ENCODE peak calls at places on chromosome 15, in ten cellular contexts. One of them, this sample, is unnamed.

GRCh38 chr15:61989698-61990097 is 70.5 kb downstream of the VPS13C start:
- DNase-seq in brain microvascular endothelial cell: no peak
- DNase-seq in HFFc6: no peak
- DNase-seq in WTC11: no peak
- DNase-seq in left lung: no peak
- DNase-seq in coronary artery: no peak
- DNase-seq in tibial artery: no peak
- DNase-seq in CD4-positive, alpha-beta T cell: no peak
- DNase-seq in fibroblast of the aortic adventitia: no peak
- DNase-seq in uterus: no peak
- DNase-seq in this sample: no peak

GRCh38 chr15:33766329-33766728 is 202.0 kb upstream of the CHRM5 start:
- DNase-seq in brain microvascular endothelial cell: no peak
- DNase-seq in HFFc6: no peak
- DNase-seq in WTC11: no peak
- DNase-seq in left lung: no peak
- DNase-seq in coronary artery: no peak
- DNase-seq in tibial artery: no peak
- DNase-seq in CD4-positive, alpha-beta T cell: no peak
- DNase-seq in fibroblast of the aortic adventitia: peak; percentile 28
- DNase-seq in uterus: no peak
- DNase-seq in this sample: no peak

GRCh38 chr15:80682201-80682600 is 12.9 kb upstream of the ABHD17C start:
- DNase-seq in brain microvascular endothelial cell: no peak
- DNase-seq in HFFc6: no peak
- DNase-seq in WTC11: no peak
- DNase-seq in left lung: no peak
- DNase-seq in coronary artery: no peak
- DNase-seq in tibial artery: no peak
- DNase-seq in CD4-positive, alpha-beta T cell: no peak
- DNase-seq in fibroblast of the aortic adventitia: no peak
- DNase-seq in uterus: no peak
- DNase-seq in this sample: no peak

GRCh38 chr15:35705885-35706590 is 160.1 kb upstream of the DPH6 start:
- DNase-seq in brain microvascular endothelial cell: peak; percentile 68
- DNase-seq in HFFc6: no peak
- DNase-seq in WTC11: no peak
- DNase-seq in left lung: no peak
- DNase-seq in coronary artery: no peak
- DNase-seq in tibial artery: no peak
- DNase-seq in CD4-positive, alpha-beta T cell: no peak
- DNase-seq in fibroblast of the aortic adventitia: peak; percentile 51
- DNase-seq in uterus: no peak
- DNase-seq in this sample: no peak

GRCh38 chr15:74906450-74907276 is at the start of gene FAM219B:
- DNase-seq in brain microvascular endothelial cell: peak; percentile 77
- DNase-seq in HFFc6: peak; percentile 81
- DNase-seq in WTC11: peak; percentile 93
- DNase-seq in left lung: peak; percentile 99
- DNase-seq in coronary artery: peak; percentile 94
- DNase-seq in tibial artery: peak; percentile 96
- DNase-seq in CD4-positive, alpha-beta T cell: peak; percentile 52
- DNase-seq in fibroblast of the aortic adventitia: peak; percentile 85
- DNase-seq in uterus: peak; percentile 92
- DNase-seq in this sample: peak; percentile 82

GRCh38 chr15:43225201-43225949 is 4.6 kb upstream of the EPB42 start:
- DNase-seq in brain microvascular endothelial cell: peak; percentile 50
- DNase-seq in HFFc6: peak; percentile 57
- DNase-seq in WTC11: peak; percentile 40
- DNase-seq in left lung: no peak
- DNase-seq in coronary artery: no peak
- DNase-seq in tibial artery: no peak
- DNase-seq in CD4-positive, alpha-beta T cell: peak; percentile 5
- DNase-seq in fibroblast of the aortic adventitia: peak; percentile 82
- DNase-seq in uterus: peak; percentile 29
- DNase-seq in this sample: no peak

GRCh38 chr15:43293402-43293801 is 26.7 kb upstream of the TGM5 start:
- DNase-seq in brain microvascular endothelial cell: no peak
- DNase-seq in HFFc6: no peak
- DNase-seq in WTC11: peak; percentile 67
- DNase-seq in left lung: no peak
- DNase-seq in coronary artery: no peak
- DNase-seq in tibial artery: no peak
- DNase-seq in CD4-positive, alpha-beta T cell: no peak
- DNase-seq in fibroblast of the aortic adventitia: no peak
- DNase-seq in uterus: no peak
- DNase-seq in this sample: no peak

GRCh38 chr15:77944002-77944867 is 133.3 kb downstream of the TBC1D2B start:
- DNase-seq in brain microvascular endothelial cell: peak; percentile 78
- DNase-seq in HFFc6: peak; percentile 13
- DNase-seq in WTC11: peak; percentile 76
- DNase-seq in left lung: peak; percentile 93
- DNase-seq in coronary artery: peak; percentile 91
- DNase-seq in tibial artery: peak; percentile 94
- DNase-seq in CD4-positive, alpha-beta T cell: no peak
- DNase-seq in fibroblast of the aortic adventitia: peak; percentile 67
- DNase-seq in uterus: peak; percentile 79
- DNase-seq in this sample: peak; percentile 75

GRCh38 chr15:38564557-38565286 is at the start of gene RASGRP1:
- DNase-seq in brain microvascular endothelial cell: peak; percentile 21
- DNase-seq in HFFc6: peak; percentile 10
- DNase-seq in WTC11: peak; percentile 80
- DNase-seq in left lung: peak; percentile 90
- DNase-seq in coronary artery: no peak
- DNase-seq in tibial artery: peak; percentile 65
- DNase-seq in CD4-positive, alpha-beta T cell: peak; percentile 86
- DNase-seq in fibroblast of the aortic adventitia: peak; percentile 10
- DNase-seq in uterus: peak; percentile 41
- DNase-seq in this sample: peak; percentile 56
- TF ChIP-seq CTCF in brain microvascular endothelial cell: peak; percentile 41
- TF ChIP-seq CTCF in HFFc6: no peak
- TF ChIP-seq CTCF in WTC11: no peak
- TF ChIP-seq CTCF in left lung: no peak
- TF ChIP-seq CTCF in coronary artery: no peak
- TF ChIP-seq CTCF in tibial artery: no peak
- TF ChIP-seq CTCF in CD4-positive, alpha-beta T cell: no peak
- TF ChIP-seq CTCF in fibroblast of the aortic adventitia: peak; percentile 43
- TF ChIP-seq CTCF in uterus: no peak
- TF ChIP-seq CTCF in this sample: no peak

GRCh38 chr15:40928975-40929729 is at the start of gene DLL4:
- DNase-seq in brain microvascular endothelial cell: peak; percentile 40
- DNase-seq in HFFc6: no peak
- DNase-seq in WTC11: peak; percentile 84
- DNase-seq in left lung: peak; percentile 89
- DNase-seq in coronary artery: no peak
- DNase-seq in tibial artery: no peak
- DNase-seq in CD4-positive, alpha-beta T cell: no peak
- DNase-seq in fibroblast of the aortic adventitia: no peak
- DNase-seq in uterus: peak; percentile 37
- DNase-seq in this sample: peak; percentile 41

GRCh38 chr15:40931300-40932142 is 2.4 kb downstream of the DLL4 start:
- DNase-seq in brain microvascular endothelial cell: no peak
- DNase-seq in HFFc6: no peak
- DNase-seq in WTC11: no peak
- DNase-seq in left lung: no peak
- DNase-seq in coronary artery: no peak
- DNase-seq in tibial artery: no peak
- DNase-seq in CD4-positive, alpha-beta T cell: no peak
- DNase-seq in fibroblast of the aortic adventitia: no peak
- DNase-seq in uterus: no peak
- DNase-seq in this sample: no peak

GRCh38 chr15:40928351-40928974 is 677 bp upstream of the DLL4 start:
- DNase-seq in brain microvascular endothelial cell: no peak
- DNase-seq in HFFc6: no peak
- DNase-seq in WTC11: peak; percentile 83
- DNase-seq in left lung: no peak
- DNase-seq in coronary artery: no peak
- DNase-seq in tibial artery: no peak
- DNase-seq in CD4-positive, alpha-beta T cell: no peak
- DNase-seq in fibroblast of the aortic adventitia: no peak
- DNase-seq in uterus: no peak
- DNase-seq in this sample: no peak

GRCh38 chr15:40930430-40931299 is 1.5 kb downstream of the DLL4 start:
- DNase-seq in brain microvascular endothelial cell: no peak
- DNase-seq in HFFc6: no peak
- DNase-seq in WTC11: peak; percentile 89
- DNase-seq in left lung: peak; percentile 82
- DNase-seq in coronary artery: no peak
- DNase-seq in tibial artery: no peak
- DNase-seq in CD4-positive, alpha-beta T cell: no peak
- DNase-seq in fibroblast of the aortic adventitia: peak; percentile 16
- DNase-seq in uterus: peak; percentile 41
- DNase-seq in this sample: no peak

DNA sequence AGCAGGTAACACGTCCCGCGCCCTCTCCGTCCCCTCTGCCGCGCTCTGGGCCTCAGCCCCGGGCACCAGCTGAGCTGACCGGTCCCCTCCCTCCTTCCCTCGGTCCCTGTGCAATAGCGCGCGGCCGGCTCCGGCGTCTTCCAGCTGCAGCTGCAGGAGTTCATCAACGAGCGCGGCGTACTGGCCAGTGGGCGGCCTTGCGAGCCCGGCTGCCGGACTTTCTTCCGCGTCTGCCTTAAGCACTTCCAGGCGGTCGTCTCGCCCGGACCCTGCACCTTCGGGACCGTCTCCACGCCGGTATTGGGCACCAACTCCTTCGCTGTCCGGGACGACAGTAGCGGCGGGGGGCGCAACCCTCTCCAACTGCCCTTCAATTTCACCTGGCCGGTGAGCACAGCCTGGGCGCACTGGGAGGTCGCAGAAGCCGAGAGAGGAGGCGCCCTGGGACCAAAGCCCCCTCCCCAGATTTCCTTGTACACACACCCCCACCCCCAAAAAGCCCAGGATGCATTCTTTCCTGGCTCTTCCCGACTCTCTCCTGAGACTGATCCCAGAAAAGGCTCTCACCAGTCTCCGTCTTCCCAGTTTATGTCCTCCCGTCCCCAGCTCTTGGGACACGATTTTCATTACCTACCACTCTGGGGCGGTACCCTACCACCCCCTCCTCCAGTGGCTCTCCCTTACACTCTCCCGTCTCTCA is 740 bp downstream of the DLL4 start:
- DNase-seq in brain microvascular endothelial cell: peak; percentile 35
- DNase-seq in HFFc6: no peak
- DNase-seq in WTC11: peak; percentile 63
- DNase-seq in left lung: peak; percentile 90
- DNase-seq in coronary artery: no peak
- DNase-seq in tibial artery: no peak
- DNase-seq in CD4-positive, alpha-beta T cell: no peak
- DNase-seq in fibroblast of the aortic adventitia: peak; percentile 43
- DNase-seq in uterus: no peak
- DNase-seq in this sample: peak; percentile 66
- TF ChIP-seq CTCF in brain microvascular endothelial cell: peak; percentile 4
- TF ChIP-seq CTCF in HFFc6: no peak
- TF ChIP-seq CTCF in WTC11: no peak
- TF ChIP-seq CTCF in left lung: no peak
- TF ChIP-seq CTCF in coronary artery: no peak
- TF ChIP-seq CTCF in tibial artery: no peak
- TF ChIP-seq CTCF in CD4-positive, alpha-beta T cell: no peak
- TF ChIP-seq CTCF in fibroblast of the aortic adventitia: peak; percentile 16
- TF ChIP-seq CTCF in uterus: no peak
- TF ChIP-seq CTCF in this sample: no peak

DNA sequence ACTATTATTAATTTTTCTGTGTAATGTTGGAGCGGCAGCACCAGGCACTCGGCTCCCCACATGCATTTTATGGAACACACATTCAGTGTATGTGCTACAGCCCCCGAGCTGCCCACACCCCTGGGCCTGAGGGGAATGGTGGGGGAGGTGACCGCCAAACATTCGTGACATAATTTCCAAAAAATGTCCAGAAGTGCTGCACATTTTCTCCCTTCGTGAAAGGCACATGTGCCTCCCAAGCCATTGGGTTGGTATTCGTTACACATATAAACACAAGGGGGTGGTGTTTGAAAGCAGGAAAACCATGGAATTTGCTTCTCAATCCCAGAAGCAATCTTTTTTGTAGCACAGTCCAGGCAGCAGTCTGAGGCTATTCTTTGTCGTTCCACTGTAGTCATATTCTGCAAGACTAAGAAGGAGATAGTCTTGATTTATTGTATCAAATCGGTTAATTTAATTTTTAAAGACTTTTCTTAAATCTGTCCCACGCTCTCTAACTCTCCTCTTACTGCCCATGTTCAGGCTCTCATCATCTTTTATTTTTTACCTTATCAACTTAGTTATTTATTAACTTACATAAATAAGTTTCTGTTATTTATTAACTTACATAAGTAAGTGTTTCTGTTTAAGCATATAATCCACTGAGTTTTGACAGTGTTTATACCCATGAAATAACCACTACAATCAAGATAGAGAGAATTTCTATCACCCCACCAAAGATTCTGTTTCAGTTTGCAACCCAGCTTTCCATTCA is 39.2 kb upstream of the POLR2M start:
- DNase-seq in brain microvascular endothelial cell: peak; percentile 61
- DNase-seq in HFFc6: peak; percentile 70
- DNase-seq in WTC11: no peak
- DNase-seq in left lung: no peak
- DNase-seq in coronary artery: no peak
- DNase-seq in tibial artery: no peak
- DNase-seq in CD4-positive, alpha-beta T cell: no peak
- DNase-seq in fibroblast of the aortic adventitia: peak; percentile 79
- DNase-seq in uterus: peak; percentile 30
- DNase-seq in this sample: no peak
- TF ChIP-seq CTCF in brain microvascular endothelial cell: peak; percentile 66
- TF ChIP-seq CTCF in HFFc6: peak; percentile 81
- TF ChIP-seq CTCF in WTC11: no peak
- TF ChIP-seq CTCF in left lung: peak; percentile 38
- TF ChIP-seq CTCF in coronary artery: no peak
- TF ChIP-seq CTCF in tibial artery: peak; percentile 63
- TF ChIP-seq CTCF in CD4-positive, alpha-beta T cell: no peak
- TF ChIP-seq CTCF in fibroblast of the aortic adventitia: peak; percentile 69
- TF ChIP-seq CTCF in uterus: peak; percentile 79
- TF ChIP-seq CTCF in this sample: peak; percentile 49

DNA sequence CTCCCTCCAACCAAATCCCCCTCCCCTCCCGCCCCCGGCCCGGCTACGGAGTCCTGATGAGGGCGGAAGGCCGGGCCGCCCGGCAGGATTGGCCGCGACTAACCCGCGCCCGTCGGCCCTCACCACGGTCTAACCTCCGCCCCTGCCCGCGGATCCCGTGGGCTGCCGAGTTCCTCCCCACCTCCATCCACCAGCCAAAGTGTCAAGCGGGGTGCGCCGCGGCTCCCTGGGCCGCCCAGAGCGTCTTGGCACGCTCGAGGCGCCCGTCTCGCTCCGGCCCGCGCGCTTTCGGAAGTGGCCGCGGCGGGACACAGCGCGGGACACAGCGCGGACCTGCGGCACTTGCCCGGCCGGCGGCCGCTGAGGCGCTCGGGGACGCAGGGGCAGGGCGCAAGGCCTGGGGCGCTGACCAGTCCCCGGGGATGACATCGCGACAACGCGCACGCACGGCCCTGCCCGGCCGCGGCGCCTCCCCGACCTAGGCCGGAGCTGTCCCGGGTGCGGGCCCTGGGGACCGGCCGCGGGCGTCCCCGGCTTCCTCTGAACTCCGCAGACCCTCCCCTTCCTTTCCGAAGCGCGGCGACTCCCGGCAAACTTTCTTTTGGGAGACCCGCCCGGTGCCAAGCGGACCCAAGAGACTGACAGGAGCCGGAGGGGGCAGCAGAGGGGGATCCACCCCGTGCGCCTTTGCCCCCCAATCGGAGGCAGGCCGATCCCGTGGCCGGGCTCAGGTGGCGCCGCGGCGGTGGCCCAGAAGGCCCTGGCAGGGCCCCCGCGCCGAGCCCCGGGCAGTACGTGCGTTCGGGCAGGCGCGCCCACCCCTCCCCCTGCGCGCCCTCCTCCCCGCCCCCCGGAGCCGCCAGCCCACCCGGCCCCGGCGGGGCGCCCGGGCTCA is 112.8 kb upstream of the ICE2 start:
- DNase-seq in brain microvascular endothelial cell: no peak
- DNase-seq in HFFc6: no peak
- DNase-seq in WTC11: peak; percentile 65
- DNase-seq in left lung: peak; percentile 83
- DNase-seq in coronary artery: peak; percentile 77
- DNase-seq in tibial artery: peak; percentile 73
- DNase-seq in CD4-positive, alpha-beta T cell: no peak
- DNase-seq in fibroblast of the aortic adventitia: no peak
- DNase-seq in uterus: peak; percentile 46
- DNase-seq in this sample: peak; percentile 26
- TF ChIP-seq CTCF in brain microvascular endothelial cell: peak; percentile 21
- TF ChIP-seq CTCF in HFFc6: peak; percentile 32
- TF ChIP-seq CTCF in WTC11: no peak
- TF ChIP-seq CTCF in left lung: no peak
- TF ChIP-seq CTCF in coronary artery: no peak
- TF ChIP-seq CTCF in tibial artery: no peak
- TF ChIP-seq CTCF in CD4-positive, alpha-beta T cell: peak; percentile 45
- TF ChIP-seq CTCF in fibroblast of the aortic adventitia: peak; percentile 21
- TF ChIP-seq CTCF in uterus: no peak
- TF ChIP-seq CTCF in this sample: no peak

This sample was measured in neural crest cell.